ENCODE peak calls at places on chromosomes 13 and 19, in eight cellular contexts. F is brain microvascular endothelial cell, U is aorta, Z is heart right ventricle, L is SK-N-SH, C is left ventricle myocardium inferior, E is upper lobe of left lung, J is stomach. B is an unnamed sample.

GRCh38 chr19:15468675-15469512 is 4.5 kb upstream of the RASAL3 start:
- DNase-seq in C (no peak), U (peak; percentile 42), E (no peak), J (no peak), L (peak; percentile 4), Z (no peak), F (no peak), B (no peak)

GRCh38 chr13:95481051-95481775 is 71.3 kb upstream of the CLDN10 start:
- DNase-seq in Z (no peak), E (no peak), C (no peak), J (no peak), F (no peak), U (no peak), L (no peak), B (no peak)

GRCh38 chr19:35755550-35756371 is 1.1 kb downstream of the HSPB6 start:
- DNase-seq in C (peak; percentile 90), E (peak; percentile 35), Z (peak; percentile 93), U (peak; percentile 88), L (no peak), J (peak; percentile 60), F (peak; percentile 26), B (no peak)

GRCh38 chr13:60611523-60611922 is 214.5 kb downstream of the TDRD3 start:
- DNase-seq in F (no peak), U (no peak), Z (no peak), L (no peak), E (no peak), C (no peak), J (no peak), B (no peak)

GRCh38 chr19:23440791-23441190 is 45.5 kb upstream of the ZNF91 start:
- DNase-seq in Z (no peak), E (no peak), L (peak; percentile 39), C (no peak), F (no peak), U (no peak), J (no peak), B (no peak)

GRCh38 chr19:56139847-56140582 is 1.1 kb upstream of the ZNF444 start:
- DNase-seq in Z (no peak), U (no peak), L (no peak), C (no peak), F (no peak), J (no peak), E (peak; percentile 56), B (no peak)

GRCh38 chr13:52010890-52011689 is at the start of gene ATP7B:
- DNase-seq in J (no peak), E (peak; percentile 26), F (no peak), C (no peak), U (peak; percentile 55), L (peak; percentile 57), Z (peak; percentile 15), B (no peak)

GRCh38 chr19:9205506-9206113 is 13.8 kb downstream of the OR7D4 start:
- DNase-seq in U (peak; percentile 76), Z (peak; percentile 67), E (peak; percentile 61), J (peak; percentile 73), F (peak; percentile 55), L (peak; percentile 55), C (peak; percentile 62), B (peak; percentile 64)

GRCh38 chr19:10228925-10229324 is 2.2 kb downstream of the S1PR2 start:
- DNase-seq in U (no peak), C (no peak), E (no peak), Z (no peak), L (peak; percentile 45), F (peak; percentile 35), J (no peak), B (no peak)

GRCh38 chr13:43446126-43446525 is 340.6 kb downstream of the ENOX1 start:
- DNase-seq in J (no peak), Z (no peak), L (no peak), C (no peak), F (no peak), U (no peak), E (no peak), B (no peak)

GRCh38 chr13:33087790-33088189 is 71.6 kb downstream of the KL start:
- DNase-seq in C (no peak), E (no peak), Z (no peak), J (no peak), U (no peak), F (no peak), L (no peak), B (no peak)

GRCh38 chr19:732325-733069 is 18.4 kb upstream of the MISP start:
- DNase-seq in L (no peak), J (no peak), U (no peak), C (no peak), F (no peak), E (no peak), Z (no peak), B (no peak)

GRCh38 chr19:1836458-1837221 is 11.6 kb downstream of the REXO1 start:
- DNase-seq in E (no peak), U (no peak), Z (no peak), J (no peak), L (peak; percentile 76), C (no peak), F (no peak), B (no peak)

GRCh38 chr19:41801031-41801430 is 4.6 kb downstream of the CEACAM3 start:
- DNase-seq in Z (no peak), U (no peak), L (no peak), C (no peak), F (no peak), J (no peak), E (no peak), B (no peak)

GRCh38 chr13:65787087-65787486 is 1443.0 kb downstream of the PCDH9 start:
- DNase-seq in E (no peak), C (no peak), F (no peak), Z (no peak), L (no peak), U (no peak), J (no peak), B (no peak)

GRCh38 chr13:42946927-42947326 is 45.1 kb downstream of the EPSTI1 start:
- DNase-seq in U (no peak), F (peak; percentile 14), Z (no peak), J (no peak), C (no peak), E (no peak), L (no peak), B (no peak)

GRCh38 chr19:40989453-40989852 is 1.6 kb upstream of the CYP2B6 start:
- DNase-seq in L (no peak), E (no peak), J (no peak), U (no peak), Z (no peak), F (no peak), C (no peak), B (no peak)

GRCh38 chr13:20069956-20070355 is 90.9 kb downstream of the GJA3 start:
- DNase-seq in F (no peak), U (no peak), Z (no peak), L (no peak), E (no peak), C (no peak), J (no peak), B (no peak)

GRCh38 chr13:73259061-73259908 is 200.5 kb downstream of the KLF5 start:
- DNase-seq in J (no peak), E (no peak), C (no peak), L (no peak), Z (no peak), U (no peak), F (no peak), B (no peak)

GRCh38 chr19:19749332-19750130 is 16.6 kb upstream of the ZNF14 start:
- DNase-seq in U (no peak), E (no peak), C (no peak), L (no peak), Z (no peak), F (no peak), J (peak; percentile 17), B (no peak)

GRCh38 chr13:48160879-48161278 is 66.0 kb upstream of the MED4 start:
- DNase-seq in Z (no peak), E (no peak), C (peak; percentile 53), F (peak; percentile 18), L (no peak), U (no peak), J (no peak), B (no peak)

GRCh38 chr13:32178763-32179162 is 136.4 kb downstream of the ZAR1L start:
- DNase-seq in U (no peak), C (no peak), Z (no peak), J (no peak), L (no peak), E (peak; percentile 22), F (no peak), B (no peak)

GRCh38 chr13:100409132-100409531 is 179.5 kb downstream of the GGACT start:
- DNase-seq in L (no peak), J (no peak), E (no peak), C (no peak), F (no peak), U (no peak), Z (no peak), B (no peak)

GRCh38 chr19:45124021-45124420 is 31.0 kb downstream of the PPP1R37 start:
- DNase-seq in U (no peak), L (no peak), J (no peak), C (no peak), F (no peak), Z (no peak), E (no peak), B (no peak)

DNA sequence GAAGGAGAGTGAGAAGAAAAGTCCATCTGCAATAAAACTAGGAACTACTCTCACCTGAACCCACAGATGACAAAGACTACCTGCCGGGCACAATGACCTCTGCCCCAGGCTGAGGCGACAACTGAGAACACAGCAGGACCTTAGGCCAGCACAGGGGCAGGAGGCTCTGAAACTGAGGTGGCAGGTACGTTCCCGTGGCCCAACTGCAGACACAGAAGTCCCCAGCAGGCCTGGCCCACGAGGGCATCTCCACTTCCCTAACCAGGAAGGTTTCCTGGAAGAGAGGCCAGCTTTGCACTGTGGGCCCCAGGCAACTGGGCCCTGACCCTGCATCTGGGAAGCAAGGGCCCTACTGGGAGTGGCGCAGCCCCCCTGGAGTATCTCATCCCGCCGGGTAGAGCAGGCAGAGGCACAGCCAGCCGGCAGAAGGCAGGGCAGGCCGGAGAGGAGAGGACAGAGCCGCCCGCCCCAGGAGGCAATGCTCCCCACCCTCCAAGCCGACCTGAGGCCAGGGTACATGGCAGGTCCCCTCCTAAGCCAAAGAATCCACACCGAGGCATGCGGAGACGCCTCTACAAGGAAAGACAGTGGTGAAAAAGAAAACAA is 32.7 kb downstream of the STK24 start:
- DNase-seq in U (no peak), L (no peak), Z (no peak), E (no peak), C (no peak), J (no peak), F (no peak), B (no peak)
- H3K4me3 ChIP-seq in U (no peak overlapping the region), L (no peak overlapping the region), Z (no peak overlapping the region), E (no peak overlapping the region), C (peak overlapping the region; percentile 45), J (no peak overlapping the region), F (no peak overlapping the region), B (no peak overlapping the region)

GRCh38 chr13:77728265-77728966 is 30.9 kb downstream of the SLAIN1 start:
- DNase-seq in J (no peak), C (no peak), Z (no peak), U (no peak), L (no peak), E (no peak), F (no peak), B (no peak)
- H3K27ac ChIP-seq in J (no peak overlapping the region), C (no peak overlapping the region), Z (no peak overlapping the region), U (no peak overlapping the region), L (no peak overlapping the region), E (no peak overlapping the region), F (no peak overlapping the region), B (peak overlapping the region; percentile 43)

GRCh38 chr19:38278751-38279150 is 14.4 kb downstream of the SPINT2 start:
- DNase-seq in F (no peak), J (no peak), Z (no peak), L (no peak), E (no peak), C (no peak), U (no peak), B (no peak)
- H3K4me3 ChIP-seq in F (no peak overlapping the region), J (no peak overlapping the region), Z (no peak overlapping the region), L (no peak overlapping the region), E (no peak overlapping the region), C (peak overlapping the region; percentile 13), U (no peak overlapping the region), B (no peak overlapping the region)

GRCh38 chr13:28753946-28754345 is 35.2 kb upstream of the SLC46A3 start:
- DNase-seq in J (no peak), Z (no peak), L (no peak), C (no peak), F (no peak), U (no peak), E (no peak), B (no peak)
- H3K27ac ChIP-seq in J (no peak overlapping the region), Z (peak overlapping the region; percentile 83), L (peak overlapping the region; percentile 48), C (peak overlapping the region; percentile 84), F (peak overlapping the region; percentile 40), U (no peak overlapping the region), E (peak overlapping the region; percentile 83), B (no peak overlapping the region)